ENCODE peak calls at places on chromosomes 1 and 21, in five cellular contexts. B is stomach; O is cardiac muscle cell; E is psoas muscle; Q is CD4-positive, alpha-beta memory T cell. V is an unnamed sample.

GRCh38 chr1:235426143-235426542 is 58.9 kb downstream of the TBCE start:
- DNase-seq in B (no peak), O (no peak), E (no peak), Q (no peak), V (no peak)

GRCh38 chr1:202806845-202807366 is 1.3 kb downstream of the KDM5B start:
- DNase-seq in B (no peak), O (peak; percentile 51), E (no peak), Q (peak; percentile 12), V (no peak)

GRCh38 chr1:184624051-184624450 is 130.6 kb downstream of the EDEM3 start:
- DNase-seq in B (no peak), O (no peak), E (no peak), Q (no peak), V (peak; percentile 49)

GRCh38 chr21:31405638-31406037 is 61.6 kb upstream of the TIAM1 start:
- DNase-seq in B (no peak), O (no peak), E (no peak), Q (no peak), V (no peak)

GRCh38 chr1:21229246-21230000 is 52.7 kb upstream of the EIF4G3 start:
- DNase-seq in B (no peak), O (no peak), E (no peak), Q (no peak), V (no peak)

GRCh38 chr1:104636581-104636980 is 886.9 kb downstream of the AMY1C start:
- DNase-seq in B (no peak), O (no peak), E (no peak), Q (no peak), V (no peak)

GRCh38 chr1:187408217-187409004 is 579.7 kb downstream of the PLA2G4A start:
- DNase-seq in B (no peak), O (no peak), E (no peak), Q (no peak), V (no peak)

GRCh38 chr1:92901699-92902405 is 59.4 kb downstream of the DIPK1A start:
- DNase-seq in B (no peak), O (no peak), E (no peak), Q (no peak), V (no peak)

GRCh38 chr1:21237386-21238088 is 52.7 kb downstream of the ECE1 start:
- DNase-seq in B (no peak), O (peak; percentile 59), E (no peak), Q (no peak), V (no peak)

GRCh38 chr1:207259391-207259790 is 62.1 kb upstream of the CD55 start:
- DNase-seq in B (no peak), O (no peak), E (no peak), Q (no peak), V (no peak)

GRCh38 chr1:228311091-228311490 is 95.5 kb downstream of the TRIM11 start:
- DNase-seq in B (no peak), O (no peak), E (no peak), Q (no peak), V (no peak)

GRCh38 chr1:37038079-37038702 is 3.9 kb upstream of the GRIK3 start:
- DNase-seq in B (no peak), O (peak; percentile 74), E (no peak), Q (no peak), V (peak; percentile 4)

GRCh38 chr1:7623886-7624285 is 147.2 kb upstream of the VAMP3 start:
- DNase-seq in B (no peak), O (no peak), E (no peak), Q (no peak), V (no peak)

GRCh38 chr1:242147096-242147976 is 148.4 kb upstream of the MAP1LC3C start:
- DNase-seq in B (no peak), O (no peak), E (no peak), Q (no peak), V (peak; percentile 64)

GRCh38 chr21:28793043-28793442 is 199.6 kb downstream of the LTN1 start:
- DNase-seq in B (no peak), O (peak; percentile 67), E (no peak), Q (no peak), V (no peak)

GRCh38 chr1:14543191-14543849 is 55.2 kb upstream of the KAZN start:
- DNase-seq in B (no peak), O (no peak), E (no peak), Q (no peak), V (peak; percentile 38)

GRCh38 chr1:172107261-172107820 is 266.0 kb downstream of the DNM3 start:
- DNase-seq in B (no peak), O (no peak), E (no peak), Q (no peak), V (no peak)

GRCh38 chr1:170377896-170378634 is 153.9 kb upstream of the GORAB start:
- DNase-seq in B (no peak), O (no peak), E (no peak), Q (no peak), V (no peak)

GRCh38 chr1:236148471-236148847 is 6.1 kb downstream of the GPR137B start:
- DNase-seq in B (no peak), O (no peak), E (no peak), Q (no peak), V (no peak)

GRCh38 chr21:21268061-21268471 is 269.9 kb downstream of the NCAM2 start:
- DNase-seq in B (no peak), O (no peak), E (no peak), Q (no peak), V (no peak)

GRCh38 chr1:82944192-82944591 is 1054.7 kb downstream of the TTLL7 start:
- DNase-seq in B (no peak), O (no peak), E (no peak), Q (no peak), V (no peak)

GRCh38 chr1:29360768-29361167 is 124.4 kb downstream of the PTPRU start:
- DNase-seq in B (no peak), O (no peak), E (no peak), Q (no peak), V (no peak)

GRCh38 chr1:96388421-96389310 is 332.9 kb upstream of the PTBP2 start:
- DNase-seq in B (no peak), O (no peak), E (no peak), Q (no peak), V (no peak)

GRCh38 chr21:15171546-15171945 is 106.7 kb upstream of the NRIP1 start:
- DNase-seq in B (no peak), O (no peak), E (no peak), Q (no peak), V (no peak)

GRCh38 chr1:72280714-72281113 is 1.6 kb downstream of the NEGR1 start:
- DNase-seq in B (no peak), O (no peak), E (no peak), Q (no peak), V (no peak)

DNA sequence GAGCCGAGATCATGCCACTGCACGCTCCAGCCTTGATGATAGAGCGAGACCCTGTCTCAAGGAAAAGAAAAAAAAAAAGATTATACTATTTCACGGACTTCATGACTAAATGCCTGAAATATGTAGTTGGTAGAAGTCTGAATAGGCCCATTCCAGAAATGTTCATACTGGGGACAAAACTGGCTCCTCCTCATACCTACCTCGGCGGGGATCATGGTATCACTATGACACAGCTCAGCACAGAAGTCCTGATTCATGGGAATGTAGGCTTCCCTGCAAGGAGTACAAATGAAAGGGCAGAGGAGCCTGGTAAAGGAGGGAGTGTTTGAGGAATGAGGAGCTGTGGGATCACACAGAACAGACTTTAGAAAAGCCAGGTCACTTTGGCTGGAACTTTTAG is 5.0 kb downstream of the SPATA46 start:
- DNase-seq in B (no peak), O (no peak), E (no peak), Q (no peak), V (peak; percentile 83)
- H3K27ac ChIP-seq in B (no peak overlapping the region), O (no peak overlapping the region), E (no peak overlapping the region), Q (no peak overlapping the region), V (peak overlapping the region; percentile 35)

GRCh38 chr1:27026621-27027574 is 14.2 kb upstream of the TENT5B start:
- DNase-seq in B (peak; percentile 75), O (peak; percentile 69), E (peak; percentile 53), Q (no peak), V (peak; percentile 41)
- H3K27ac ChIP-seq in B (peak overlapping the region; percentile 58), O (no peak overlapping the region), E (no peak overlapping the region), Q (no peak overlapping the region), V (no peak overlapping the region)

GRCh38 chr1:152190589-152190988 is 31.6 kb upstream of the RPTN start:
- DNase-seq in B (no peak), O (no peak), E (no peak), Q (no peak), V (peak; percentile 62)

GRCh38 chr1:152191260-152191659 is 32.2 kb upstream of the RPTN start:
- DNase-seq in B (no peak), O (no peak), E (no peak), Q (no peak), V (no peak)

GRCh38 chr1:152186556-152187285 is 27.7 kb upstream of the RPTN start:
- DNase-seq in B (no peak), O (no peak), E (no peak), Q (no peak), V (no peak)

GRCh38 chr1:152189657-152190442 is 30.8 kb upstream of the RPTN start:
- DNase-seq in B (peak; percentile 57), O (no peak), E (peak; percentile 57), Q (peak; percentile 67), V (peak; percentile 64)

GRCh38 chr1:152188673-152189591 is 29.9 kb upstream of the RPTN start:
- DNase-seq in B (peak; percentile 79), O (no peak), E (peak; percentile 78), Q (peak; percentile 68), V (peak; percentile 25)
- H3K27ac ChIP-seq in B (no peak overlapping the region), O (no peak overlapping the region), E (peak overlapping the region; percentile 7), Q (no peak overlapping the region), V (peak overlapping the region; percentile 18)

GRCh38 chr1:111236806-111237205 is 9.3 kb downstream of the CHI3L2 start:
- DNase-seq in B (no peak), O (no peak), E (no peak), Q (no peak), V (no peak)
- H3K27ac ChIP-seq in B (no peak overlapping the region), O (no peak overlapping the region), E (no peak overlapping the region), Q (no peak overlapping the region), V (no peak overlapping the region)

DNA sequence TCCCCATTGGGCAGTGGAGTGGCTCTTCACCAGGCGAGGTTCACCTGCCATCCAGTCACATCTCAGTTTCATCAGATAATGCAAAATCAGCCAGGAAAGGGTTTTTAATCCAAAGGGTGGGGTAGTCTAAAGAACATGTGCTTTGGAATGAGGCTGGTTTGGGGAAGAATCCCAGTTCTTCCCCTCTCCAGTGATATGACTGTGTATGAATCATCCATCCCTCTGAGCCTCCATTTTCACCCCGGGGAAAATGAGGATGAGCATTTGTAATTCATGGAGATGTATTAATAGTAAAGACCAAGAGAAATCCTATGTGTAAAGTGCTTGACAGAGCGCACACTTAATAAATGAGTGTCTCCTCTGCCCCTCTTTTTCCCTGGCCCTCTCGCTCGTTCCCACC is 215.1 kb upstream of the FGGY start:
- DNase-seq in B (no peak), O (no peak), E (no peak), Q (no peak), V (no peak)
- H3K27ac ChIP-seq in B (no peak overlapping the region), O (no peak overlapping the region), E (no peak overlapping the region), Q (no peak overlapping the region), V (no peak overlapping the region)

DNA sequence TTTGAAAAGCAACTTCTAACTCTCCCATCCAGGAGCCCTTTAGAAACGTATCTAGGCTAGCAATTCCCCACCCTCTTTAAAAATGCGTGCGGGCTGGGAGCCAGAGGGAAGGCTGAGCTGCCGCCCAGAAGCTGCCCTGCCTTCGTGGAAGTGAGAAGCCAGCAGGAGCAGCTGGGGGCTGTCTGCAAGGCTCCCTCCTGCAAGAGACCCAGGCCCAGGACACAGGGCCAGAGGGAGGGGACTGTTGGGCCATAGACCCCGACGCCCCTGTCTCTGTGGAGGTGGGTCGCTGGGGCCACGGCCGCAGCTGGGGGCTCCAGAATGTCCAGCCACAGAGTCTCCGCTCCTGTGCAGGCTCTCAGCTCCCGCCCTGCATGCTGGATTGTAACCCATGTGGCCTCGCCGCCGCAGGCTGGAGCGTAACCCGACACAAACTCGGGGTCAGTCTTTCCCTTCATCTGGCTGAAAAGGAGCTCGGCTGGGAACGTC is 31.0 kb upstream of the COL6A2 start:
- DNase-seq in B (peak; percentile 49), O (peak; percentile 33), E (peak; percentile 70), Q (no peak), V (no peak)
- H3K27ac ChIP-seq in B (peak overlapping the region; percentile 5), O (no peak overlapping the region), E (peak overlapping the region; percentile 75), Q (no peak overlapping the region), V (no peak overlapping the region)